ENCODE peak calls at places on chromosome 15, in eight cellular contexts. T is A549, V is GM12865, B is breast epithelium, F is fibroblast of pulmonary artery, P is cardiac fibroblast, W is BJ, R is ovary. G is an unnamed sample.

GRCh38 chr15:99564221-99565030 is 1.4 kb upstream of the MEF2A start:
- DNase-seq in R (peak; percentile 47), T (no peak), B (peak; percentile 38), F (peak; percentile 26), W (no peak), V (peak; percentile 67), P (peak; percentile 43), G (no peak)

GRCh38 chr15:31347981-31348803 is 21.6 kb downstream of the KLF13 start:
- DNase-seq in W (no peak), F (no peak), P (no peak), B (no peak), V (no peak), T (no peak), R (no peak), G (no peak)

GRCh38 chr15:70053006-70053702 is 44.6 kb downstream of the TLE3 start:
- DNase-seq in B (no peak), R (peak; percentile 11), V (no peak), P (no peak), F (no peak), W (no peak), T (no peak), G (no peak)

GRCh38 chr15:87722941-87723691 is 533.4 kb downstream of the NTRK3 start:
- DNase-seq in V (no peak), T (no peak), B (no peak), P (no peak), W (no peak), R (no peak), F (no peak), G (no peak)

GRCh38 chr15:36414670-36415069 is 164.8 kb upstream of the CDIN1 start:
- DNase-seq in P (no peak), W (no peak), R (no peak), V (no peak), B (no peak), F (peak; percentile 29), T (peak; percentile 37), G (no peak)

GRCh38 chr15:40011303-40011702 is 27.7 kb downstream of the SRP14 start:
- DNase-seq in P (no peak), R (no peak), W (no peak), V (no peak), F (no peak), B (no peak), T (no peak), G (no peak)

GRCh38 chr15:92333709-92334108 is 60.0 kb upstream of the ST8SIA2 start:
- DNase-seq in R (no peak), B (no peak), V (no peak), W (no peak), P (no peak), F (no peak), T (no peak), G (no peak)

GRCh38 chr15:36814085-36814484 is 234.7 kb downstream of the CDIN1 start:
- DNase-seq in T (peak; percentile 30), W (no peak), B (no peak), V (no peak), R (no peak), P (peak; percentile 31), F (no peak), G (no peak)

GRCh38 chr15:58951388-58952060 is 18.0 kb upstream of the SLTM start:
- DNase-seq in P (peak; percentile 89), R (no peak), B (no peak), F (peak; percentile 86), V (no peak), W (peak; percentile 32), T (no peak), G (peak; percentile 45)

GRCh38 chr15:59376735-59377134 is 4.1 kb upstream of the MYO1E start:
- DNase-seq in W (no peak), P (peak; percentile 46), R (no peak), V (peak; percentile 41), T (peak; percentile 48), B (no peak), F (peak; percentile 49), G (no peak)

GRCh38 chr15:92520914-92521623 is 127.4 kb downstream of the ST8SIA2 start:
- DNase-seq in F (no peak), R (no peak), B (no peak), W (no peak), T (no peak), V (no peak), P (no peak), G (no peak)

GRCh38 chr15:61049934-61050333 is 179.2 kb downstream of the RORA start:
- DNase-seq in T (peak; percentile 11), F (peak; percentile 28), V (peak; percentile 44), B (no peak), W (no peak), P (no peak), R (peak; percentile 34), G (peak; percentile 48)

GRCh38 chr15:90603893-90604292 is 74.2 kb downstream of the CRTC3 start:
- DNase-seq in B (no peak), T (peak; percentile 47), P (peak; percentile 50), F (peak; percentile 57), R (no peak), W (no peak), V (peak; percentile 37), G (no peak)

GRCh38 chr15:68732451-68732850 is 88.2 kb downstream of the ANP32A start:
- DNase-seq in R (no peak), B (no peak), V (no peak), F (no peak), T (no peak), P (no peak), W (no peak), G (no peak)

GRCh38 chr15:40313531-40314398 is 6.0 kb upstream of the PLCB2 start:
- DNase-seq in T (no peak), R (no peak), W (no peak), F (no peak), B (no peak), V (peak; percentile 39), P (no peak), G (no peak)

GRCh38 chr15:41609123-41609522 is 50.1 kb downstream of the TYRO3 start:
- DNase-seq in P (no peak), T (no peak), F (no peak), R (no peak), B (no peak), W (no peak), V (no peak), G (no peak)

GRCh38 chr15:63181658-63182057 is 7.7 kb upstream of the RAB8B start:
- DNase-seq in T (no peak), B (no peak), F (no peak), R (no peak), W (no peak), P (no peak), V (no peak), G (no peak)

GRCh38 chr15:63173116-63173470 is 15.8 kb upstream of the RPS27L start:
- DNase-seq in W (no peak), R (no peak), T (no peak), B (no peak), P (no peak), V (no peak), F (no peak), G (no peak)

GRCh38 chr15:63172376-63173115 is 15.3 kb upstream of the RPS27L start:
- DNase-seq in V (no peak), P (no peak), W (no peak), R (no peak), F (no peak), B (no peak), T (no peak), G (no peak)

GRCh38 chr15:63176302-63176701 is 13.1 kb upstream of the RAB8B start:
- DNase-seq in T (peak; percentile 42), R (no peak), P (no peak), V (no peak), F (no peak), B (no peak), W (no peak), G (no peak)

GRCh38 chr15:63178034-63178433 is 11.4 kb upstream of the RAB8B start:
- DNase-seq in R (no peak), B (no peak), W (no peak), P (peak; percentile 47), T (no peak), V (no peak), F (no peak), G (no peak)
- TF ChIP-seq CTCF in R (no peak), B (no peak), W (no peak), P (no peak), T (no peak), V (no peak), F (no peak), G (no peak)

GRCh38 chr15:66386204-66387123 is at the start of gene MAP2K1:
- DNase-seq in V (peak; percentile 98), T (peak; percentile 97), P (peak; percentile 98), W (peak; percentile 75), B (peak; percentile 97), F (peak; percentile 97), R (peak; percentile 99), G (peak; percentile 80)

GRCh38 chr15:66389098-66389858 is 2.6 kb downstream of the MAP2K1 start:
- DNase-seq in W (no peak), T (no peak), R (no peak), F (no peak), P (no peak), V (peak; percentile 59), B (no peak), G (no peak)

GRCh38 chr15:66388576-66388975 is 1.9 kb downstream of the MAP2K1 start:
- DNase-seq in T (no peak), B (no peak), V (peak; percentile 57), P (no peak), W (no peak), R (no peak), F (no peak), G (no peak)

GRCh38 chr15:66387176-66388056 is 704 bp downstream of the MAP2K1 start:
- DNase-seq in W (no peak), B (peak; percentile 45), R (peak; percentile 78), P (peak; percentile 69), V (peak; percentile 70), F (peak; percentile 64), T (peak; percentile 71), G (peak; percentile 20)

GRCh38 chr15:66388057-66388363 is 1.3 kb downstream of the MAP2K1 start:
- DNase-seq in B (no peak), R (no peak), F (no peak), P (no peak), W (no peak), T (no peak), V (no peak), G (no peak)
- TF ChIP-seq CTCF in B (no peak), R (no peak), F (no peak), P (no peak), W (no peak), T (no peak), V (no peak), G (no peak)

DNA sequence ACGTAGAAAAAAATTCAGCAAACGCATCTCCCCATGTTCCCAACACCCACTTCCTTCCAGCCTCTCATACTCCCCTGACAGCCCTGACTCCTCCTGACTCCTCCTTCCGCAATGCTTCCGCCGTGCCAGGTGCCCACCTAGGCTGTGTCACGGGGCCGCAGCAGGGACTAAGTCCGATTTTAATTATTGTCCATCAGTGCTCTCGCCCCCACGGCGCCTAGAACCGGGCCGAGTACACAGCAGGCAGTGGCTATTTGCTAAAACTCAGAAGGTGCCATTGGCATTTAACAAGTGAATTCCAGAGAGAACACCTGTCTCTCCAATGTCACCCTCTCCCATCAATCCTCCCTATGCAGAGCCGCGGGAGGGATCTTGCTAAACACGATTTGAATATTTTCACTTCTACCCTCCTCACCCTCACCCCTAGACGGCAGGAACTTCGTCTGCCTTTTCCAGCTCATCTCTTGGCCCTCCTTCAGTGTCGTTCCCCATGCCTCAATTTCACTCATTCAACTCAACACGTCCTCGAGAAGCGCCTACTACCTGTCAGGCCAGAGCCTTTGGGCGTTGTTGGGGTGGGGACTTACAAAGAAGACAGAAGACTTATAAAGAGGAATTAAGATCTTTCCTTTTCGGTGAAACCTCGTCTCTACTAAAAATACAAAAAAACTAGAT is 11.5 kb upstream of the SHF start:
- DNase-seq in V (peak; percentile 71), R (peak; percentile 43), B (peak; percentile 61), T (peak; percentile 16), W (no peak), P (no peak), F (no peak), G (no peak)
- TF ChIP-seq CTCF in V (no peak), R (no peak), B (no peak), T (no peak), W (no peak), P (no peak), F (no peak), G (no peak)

GRCh38 chr15:33007295-33007855 is 187.1 kb downstream of the FMN1 start:
- DNase-seq in V (no peak), R (no peak), F (peak; percentile 56), T (peak; percentile 67), B (no peak), W (no peak), P (peak; percentile 59), G (no peak)
- TF ChIP-seq CTCF in V (no peak), R (no peak), F (peak; percentile 41), T (peak; percentile 48), B (no peak), W (peak; percentile 31), P (peak; percentile 21), G (no peak)

G was measured in AG09309.